ENCODE peak calls at places on chromosomes 3 and 15, in five cellular contexts. One of them, this sample, is unnamed.

GRCh38 chr15:99447497-99448371 is 118.0 kb upstream of the MEF2A start:
- DNase-seq in SW480: no peak
- DNase-seq in NCI-H748 treated with DMSO at 0.1 percent for 48 hours: no peak
- DNase-seq in activated effector memory CD4-positive, alpha-beta T cell treated with Interleukin-2 at 50 U/mL for 16 hours: no peak
- DNase-seq in Peyer's patch: peak
- DNase-seq in this sample: peak

GRCh38 chr3:129611812-129612349 is 5.4 kb upstream of the PLXND1 start:
- DNase-seq in NCI-H748 treated with DMSO at 0.1 percent for 48 hours: no peak
- DNase-seq in Peyer's patch: no peak
- DNase-seq in activated effector memory CD4-positive, alpha-beta T cell treated with Interleukin-2 at 50 U/mL for 16 hours: no peak
- DNase-seq in SW480: no peak
- DNase-seq in this sample: no peak

GRCh38 chr3:32325957-32326356 is 65.7 kb upstream of the CMTM7 start:
- DNase-seq in activated effector memory CD4-positive, alpha-beta T cell treated with Interleukin-2 at 50 U/mL for 16 hours: no peak
- DNase-seq in NCI-H748 treated with DMSO at 0.1 percent for 48 hours: no peak
- DNase-seq in Peyer's patch: no peak
- DNase-seq in SW480: no peak
- DNase-seq in this sample: no peak

GRCh38 chr3:13021141-13021933 is 51.9 kb downstream of the IQSEC1 start:
- DNase-seq in SW480: peak
- DNase-seq in Peyer's patch: peak
- DNase-seq in NCI-H748 treated with DMSO at 0.1 percent for 48 hours: no peak
- DNase-seq in activated effector memory CD4-positive, alpha-beta T cell treated with Interleukin-2 at 50 U/mL for 16 hours: no peak
- DNase-seq in this sample: peak

GRCh38 chr3:71785594-71786472 is 885 bp upstream of the PROK2 start:
- DNase-seq in NCI-H748 treated with DMSO at 0.1 percent for 48 hours: no peak
- DNase-seq in SW480: peak
- DNase-seq in Peyer's patch: no peak
- DNase-seq in activated effector memory CD4-positive, alpha-beta T cell treated with Interleukin-2 at 50 U/mL for 16 hours: no peak
- DNase-seq in this sample: no peak

GRCh38 chr3:148718982-148719862 is 21.5 kb downstream of the AGTR1 start:
- DNase-seq in SW480: peak
- DNase-seq in Peyer's patch: no peak
- DNase-seq in NCI-H748 treated with DMSO at 0.1 percent for 48 hours: no peak
- DNase-seq in activated effector memory CD4-positive, alpha-beta T cell treated with Interleukin-2 at 50 U/mL for 16 hours: no peak
- DNase-seq in this sample: no peak

GRCh38 chr3:122918576-122919290 is 108.8 kb downstream of the SEMA5B start:
- DNase-seq in activated effector memory CD4-positive, alpha-beta T cell treated with Interleukin-2 at 50 U/mL for 16 hours: no peak
- DNase-seq in NCI-H748 treated with DMSO at 0.1 percent for 48 hours: no peak
- DNase-seq in SW480: no peak
- DNase-seq in Peyer's patch: no peak
- DNase-seq in this sample: no peak

GRCh38 chr15:83164409-83165404 is 42.9 kb downstream of the HDGFL3 start:
- DNase-seq in SW480: no peak
- DNase-seq in activated effector memory CD4-positive, alpha-beta T cell treated with Interleukin-2 at 50 U/mL for 16 hours: no peak
- DNase-seq in Peyer's patch: no peak
- DNase-seq in NCI-H748 treated with DMSO at 0.1 percent for 48 hours: no peak
- DNase-seq in this sample: no peak

GRCh38 chr15:70264014-70264492 is 166.3 kb upstream of the TLE3 start:
- DNase-seq in activated effector memory CD4-positive, alpha-beta T cell treated with Interleukin-2 at 50 U/mL for 16 hours: no peak
- DNase-seq in SW480: no peak
- DNase-seq in Peyer's patch: no peak
- DNase-seq in NCI-H748 treated with DMSO at 0.1 percent for 48 hours: peak
- DNase-seq in this sample: no peak

GRCh38 chr15:32747886-32748285 is 30.1 kb downstream of the GREM1 start:
- DNase-seq in SW480: no peak
- DNase-seq in NCI-H748 treated with DMSO at 0.1 percent for 48 hours: no peak
- DNase-seq in Peyer's patch: no peak
- DNase-seq in activated effector memory CD4-positive, alpha-beta T cell treated with Interleukin-2 at 50 U/mL for 16 hours: no peak
- DNase-seq in this sample: no peak

GRCh38 chr3:192022412-192022811 is 561.4 kb downstream of the PYDC2 start:
- DNase-seq in NCI-H748 treated with DMSO at 0.1 percent for 48 hours: no peak
- DNase-seq in activated effector memory CD4-positive, alpha-beta T cell treated with Interleukin-2 at 50 U/mL for 16 hours: no peak
- DNase-seq in Peyer's patch: no peak
- DNase-seq in SW480: no peak
- DNase-seq in this sample: no peak

GRCh38 chr15:89130194-89130593 is 41.9 kb downstream of the ABHD2 start:
- DNase-seq in SW480: no peak
- DNase-seq in NCI-H748 treated with DMSO at 0.1 percent for 48 hours: no peak
- DNase-seq in activated effector memory CD4-positive, alpha-beta T cell treated with Interleukin-2 at 50 U/mL for 16 hours: no peak
- DNase-seq in Peyer's patch: no peak
- DNase-seq in this sample: no peak

GRCh38 chr3:120506076-120506827 is 55.5 kb upstream of the FSTL1 start:
- DNase-seq in Peyer's patch: no peak
- DNase-seq in activated effector memory CD4-positive, alpha-beta T cell treated with Interleukin-2 at 50 U/mL for 16 hours: no peak
- DNase-seq in NCI-H748 treated with DMSO at 0.1 percent for 48 hours: no peak
- DNase-seq in SW480: no peak
- DNase-seq in this sample: no peak

GRCh38 chr3:61425356-61425755 is 136.0 kb upstream of the PTPRG start:
- DNase-seq in NCI-H748 treated with DMSO at 0.1 percent for 48 hours: no peak
- DNase-seq in Peyer's patch: no peak
- DNase-seq in SW480: no peak
- DNase-seq in activated effector memory CD4-positive, alpha-beta T cell treated with Interleukin-2 at 50 U/mL for 16 hours: no peak
- DNase-seq in this sample: no peak

GRCh38 chr3:141863497-141863896 is 12.9 kb upstream of the ATP1B3 start:
- DNase-seq in SW480: no peak
- DNase-seq in NCI-H748 treated with DMSO at 0.1 percent for 48 hours: no peak
- DNase-seq in Peyer's patch: no peak
- DNase-seq in activated effector memory CD4-positive, alpha-beta T cell treated with Interleukin-2 at 50 U/mL for 16 hours: no peak
- DNase-seq in this sample: no peak